ENCODE peak calls at places on chromosomes 6 and 20, in four cellular contexts. G is ovary, B is uterus, L is prostate gland. K is an unnamed sample.

GRCh38 chr6:145137425-145137824 is 597.9 kb downstream of the EPM2A start:
- DNase-seq in L (no peak), B (no peak), G (no peak), K (no peak)

GRCh38 chr6:113147544-113147943 is 709.6 kb upstream of the MARCKS start:
- DNase-seq in B (no peak), G (no peak), L (no peak), K (no peak)

GRCh38 chr6:36851149-36851614 is 11.9 kb upstream of the CPNE5 start:
- DNase-seq in B (peak; percentile 56), G (peak; percentile 48), L (peak; percentile 63), K (no peak)

GRCh38 chr20:17645546-17646208 is 36.4 kb downstream of the RRBP1 start:
- DNase-seq in G (no peak), L (no peak), B (peak; percentile 13), K (peak; percentile 43)

GRCh38 chr20:2292711-2293110 is 3.1 kb upstream of the TGM3 start:
- DNase-seq in L (no peak), B (no peak), G (no peak), K (no peak)

GRCh38 chr20:63858393-63859165 is 2.7 kb upstream of the ABHD16B start:
- DNase-seq in G (peak; percentile 70), L (no peak), B (peak; percentile 53), K (peak; percentile 52)

GRCh38 chr20:43571771-43572170 is 12.9 kb downstream of the SGK2 start:
- DNase-seq in G (no peak), B (no peak), L (no peak), K (no peak)

GRCh38 chr6:34602318-34603111 is 46.4 kb upstream of the SPDEF start:
- DNase-seq in L (peak; percentile 91), G (no peak), B (no peak), K (peak; percentile 55)

GRCh38 chr6:143616741-143617140 is 61.0 kb upstream of the PHACTR2 start:
- DNase-seq in G (no peak), B (no peak), L (no peak), K (no peak)

GRCh38 chr6:131062245-131063027 is 609 bp downstream of the EPB41L2 start:
- DNase-seq in B (peak; percentile 50), G (peak; percentile 47), L (no peak), K (peak; percentile 67)

GRCh38 chr6:142316791-142317368 is 15.1 kb downstream of the ADGRG6 start:
- DNase-seq in L (no peak), G (no peak), B (no peak), K (no peak)

GRCh38 chr20:64223526-64224067 is 32.0 kb upstream of the PCMTD2 start:
- DNase-seq in L (no peak), B (no peak), G (peak; percentile 66), K (no peak)

GRCh38 chr6:137820425-137820824 is 46.6 kb upstream of the TNFAIP3 start:
- DNase-seq in L (no peak), B (no peak), G (no peak), K (no peak)

GRCh38 chr20:53769041-53769440 is 175.4 kb upstream of the ZNF217 start:
- DNase-seq in L (no peak), B (no peak), G (no peak), K (no peak)

GRCh38 chr6:35343835-35344550 is 1.6 kb downstream of the PPARD start:
- DNase-seq in L (no peak), G (no peak), B (no peak), K (no peak)

GRCh38 chr20:57434390-57434700 is 43.1 kb downstream of the RBM38 start:
- DNase-seq in L (no peak), G (no peak), B (no peak), K (no peak)

GRCh38 chr6:34705241-34705640 is 8.7 kb upstream of the ILRUN start:
- DNase-seq in L (no peak), B (no peak), G (no peak), K (no peak)

GRCh38 chr20:44017905-44018683 is 103.4 kb downstream of the TOX2 start:
- DNase-seq in G (peak; percentile 30), L (peak; percentile 40), B (peak; percentile 77), K (peak; percentile 88)

GRCh38 chr20:15760217-15760567 is 813.1 kb downstream of the KIF16B start:
- DNase-seq in G (no peak), B (no peak), L (no peak), K (no peak)

GRCh38 chr20:32320305-32320704 is 37.8 kb upstream of the ASXL1 start:
- DNase-seq in B (no peak), G (no peak), L (no peak), K (no peak)

GRCh38 chr20:1734269-1734858 is 76.8 kb upstream of the SIRPG start:
- DNase-seq in B (no peak), G (no peak), L (no peak), K (no peak)

GRCh38 chr6:156617376-156617775 is 159.8 kb upstream of the ARID1B start:
- DNase-seq in L (no peak), G (peak; percentile 39), B (no peak), K (peak; percentile 75)

GRCh38 chr6:138953451-138953850 is 34.6 kb downstream of the REPS1 start:
- DNase-seq in L (no peak), G (no peak), B (no peak), K (no peak)

GRCh38 chr6:6968731-6969552 is 138.8 kb upstream of the RREB1 start:
- DNase-seq in G (no peak), L (no peak), B (no peak), K (peak; percentile 55)
- H3K27ac ChIP-seq in G (no peak overlapping the region), L (no peak overlapping the region), B (no peak overlapping the region), K (peak overlapping the region; percentile 91)

DNA sequence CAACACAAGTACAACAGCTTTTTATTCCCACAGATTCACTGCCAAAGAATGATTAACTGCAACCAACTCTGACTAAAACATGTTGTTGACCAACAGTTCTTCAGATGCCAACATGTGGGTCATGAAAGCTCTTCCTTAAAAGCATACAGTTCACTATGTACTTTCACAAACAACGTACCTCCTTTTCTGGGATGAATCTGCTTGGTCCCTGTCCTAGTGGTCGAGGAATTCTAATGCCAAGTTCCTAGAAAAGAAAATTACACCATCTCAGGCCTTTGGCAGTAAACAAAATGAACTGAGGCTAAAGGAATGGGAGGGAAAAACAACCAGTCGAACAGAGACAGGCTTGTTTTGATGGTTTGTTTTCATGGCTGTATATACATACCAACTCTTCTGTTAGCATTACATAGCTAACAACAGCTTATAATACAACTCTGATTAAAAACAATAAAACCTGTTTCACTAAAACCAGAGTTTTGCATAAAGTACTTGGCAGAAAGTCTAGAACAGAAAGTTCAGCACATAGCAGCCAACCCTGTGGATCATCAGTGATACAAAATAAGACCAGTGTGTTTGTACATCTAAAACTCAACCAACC is 92.4 kb downstream of the SESN1 start:
- DNase-seq in G (no peak), B (no peak), L (peak; percentile 34), K (no peak)
- TF ChIP-seq POLR2A in G (peak; percentile 8), B (no peak), L (no peak), K (no peak)

GRCh38 chr20:48791666-48792071 is 36.1 kb downstream of the PREX1 start:
- DNase-seq in L (no peak), B (no peak), G (no peak), K (no peak)
- H3K27ac ChIP-seq in L (no peak overlapping the region), B (no peak overlapping the region), G (no peak overlapping the region), K (peak overlapping the region; percentile 6)

DNA sequence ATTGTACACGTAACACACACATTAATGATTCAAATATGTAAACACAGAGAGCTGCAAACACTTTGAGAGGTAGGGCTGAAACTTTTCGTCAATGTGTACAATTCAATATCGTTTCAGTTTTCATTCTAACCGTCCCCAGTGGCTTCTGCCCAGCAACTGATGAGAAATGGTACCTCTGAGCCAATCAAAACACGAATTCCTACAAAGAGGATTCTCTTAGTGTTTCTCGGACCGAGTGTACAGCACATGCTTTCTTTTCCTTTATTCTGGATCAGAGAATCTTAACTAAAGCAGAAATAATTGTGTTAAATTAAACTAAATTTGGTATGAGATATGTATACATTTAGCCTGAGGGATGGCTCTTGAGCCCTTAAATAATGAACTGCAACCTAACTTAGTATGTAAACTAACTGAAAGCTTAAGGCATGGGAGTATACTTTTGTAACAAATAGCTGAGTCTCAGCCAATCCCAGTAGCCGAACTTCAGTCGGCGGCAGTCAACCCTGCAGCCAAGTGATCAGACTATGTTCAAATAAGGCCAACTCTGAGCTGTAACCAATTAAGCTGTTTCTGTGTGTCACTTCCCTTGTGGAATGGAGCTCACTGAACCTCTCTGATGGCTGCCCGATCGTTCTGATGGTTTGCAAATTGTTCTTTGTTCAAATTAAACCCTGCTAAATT is 16.1 kb downstream of the BTN2A1 start:
- DNase-seq in G (peak; percentile 56), B (peak; percentile 74), L (peak; percentile 84), K (peak; percentile 76)
- TF ChIP-seq POLR2A in G (peak; percentile 25), B (peak; percentile 68), L (peak; percentile 69), K (peak; percentile 52)

DNA sequence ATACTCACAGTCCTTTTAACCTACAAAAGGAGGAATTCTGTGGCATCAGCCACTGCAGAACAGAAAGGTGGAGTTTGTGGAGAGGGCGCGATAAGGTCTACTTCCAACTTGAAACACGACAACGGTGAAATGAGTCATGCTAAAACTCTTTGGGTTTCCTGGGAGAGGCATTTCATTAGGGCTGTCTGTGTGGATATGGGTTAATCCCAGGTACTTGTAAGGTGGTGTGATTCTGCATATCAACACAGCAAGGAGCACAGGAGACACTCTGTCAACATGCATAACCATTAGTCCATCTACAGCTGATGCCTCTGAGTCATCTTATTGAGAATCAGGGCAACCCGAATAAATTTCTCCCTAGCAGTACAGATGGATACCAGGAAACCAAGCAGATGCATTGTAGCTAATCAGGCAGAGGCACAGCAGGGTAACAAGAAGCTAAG is 315.9 kb upstream of the SOX4 start:
- DNase-seq in B (no peak), G (no peak), L (no peak), K (no peak)
- H3K27ac ChIP-seq in B (no peak overlapping the region), G (no peak overlapping the region), L (no peak overlapping the region), K (no peak overlapping the region)

DNA sequence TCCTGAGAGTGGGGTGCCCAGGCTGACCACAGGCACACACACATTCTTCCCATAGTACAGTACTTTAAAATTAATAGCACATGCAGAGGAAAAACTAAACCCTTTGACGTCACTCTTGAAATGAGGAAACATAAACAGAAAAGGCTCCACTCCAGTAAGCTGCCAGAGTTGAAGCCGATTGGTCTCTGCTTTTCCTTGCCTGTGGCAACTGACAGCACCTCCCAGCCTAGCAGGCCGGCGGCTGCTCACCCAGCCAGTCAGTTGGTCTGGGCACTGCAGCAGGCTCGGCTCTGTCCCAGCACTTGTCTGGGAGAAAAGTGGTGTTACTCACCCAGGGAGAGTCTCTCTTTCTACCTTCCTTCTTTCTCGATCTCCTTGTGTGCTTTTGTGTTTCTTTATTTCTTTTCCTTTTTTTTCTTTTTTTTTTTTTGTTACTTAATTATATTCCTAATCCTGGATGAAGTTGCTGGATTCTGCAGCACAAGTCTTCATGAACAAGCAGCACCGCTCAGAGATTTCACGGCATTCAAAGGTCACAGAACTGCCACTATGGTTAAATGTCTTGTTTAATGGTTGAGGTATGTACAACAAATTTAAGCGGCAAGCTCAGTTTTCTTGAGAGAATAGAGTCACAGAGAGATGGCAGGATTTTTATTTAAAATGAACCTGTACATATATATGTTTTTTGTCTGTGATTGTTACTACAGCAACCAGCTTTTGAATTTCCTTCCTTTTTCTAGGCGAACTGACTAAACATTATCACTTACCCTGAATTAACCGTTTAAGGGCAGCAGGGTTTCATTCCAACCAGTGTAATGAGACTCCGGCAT is at the start of gene PDE7B:
- DNase-seq in G (peak; percentile 72), L (peak; percentile 44), B (peak; percentile 75), K (peak; percentile 77)
- TF ChIP-seq POLR2A in G (peak; percentile 54), L (peak; percentile 48), B (peak; percentile 55), K (peak; percentile 43)

K was measured in Peyer's patch.